ENCODE peak calls at places on chromosome 15, in eight cellular contexts. One of them, this sample, is unnamed. For H3K36me3, the result is how much of the 10 kb centered on the place peaks cover.

GRCh38 chr15:29822100-29822684 is at the start of gene TJP1:
- DNase-seq in colonic mucosa: peak
- DNase-seq in CD8-positive, alpha-beta memory T cell: no peak
- DNase-seq in pancreas: peak
- DNase-seq in WERI-Rb-1: peak
- DNase-seq in GM06990: no peak
- DNase-seq in upper lobe of right lung: peak
- DNase-seq in neuronal stem cell: peak
- DNase-seq in this sample: peak

GRCh38 chr15:99703603-99704443 is 29.4 kb downstream of the LYSMD4 start:
- DNase-seq in colonic mucosa: no peak
- DNase-seq in CD8-positive, alpha-beta memory T cell: no peak
- DNase-seq in pancreas: no peak
- DNase-seq in WERI-Rb-1: no peak
- DNase-seq in GM06990: peak
- DNase-seq in upper lobe of right lung: no peak
- DNase-seq in neuronal stem cell: no peak
- DNase-seq in this sample: no peak

GRCh38 chr15:28955686-28956421 is 70.1 kb downstream of the APBA2 start:
- DNase-seq in colonic mucosa: no peak
- DNase-seq in CD8-positive, alpha-beta memory T cell: no peak
- DNase-seq in pancreas: no peak
- DNase-seq in WERI-Rb-1: no peak
- DNase-seq in GM06990: no peak
- DNase-seq in upper lobe of right lung: no peak
- DNase-seq in neuronal stem cell: no peak
- DNase-seq in this sample: no peak

GRCh38 chr15:88476635-88477038 is 9.1 kb downstream of the MRPS11 start:
- DNase-seq in colonic mucosa: peak
- DNase-seq in CD8-positive, alpha-beta memory T cell: peak
- DNase-seq in pancreas: no peak
- DNase-seq in WERI-Rb-1: peak
- DNase-seq in GM06990: no peak
- DNase-seq in upper lobe of right lung: no peak
- DNase-seq in neuronal stem cell: no peak
- DNase-seq in this sample: no peak

GRCh38 chr15:25709437-25710159 is 153.5 kb downstream of the ATP10A start:
- DNase-seq in colonic mucosa: no peak
- DNase-seq in CD8-positive, alpha-beta memory T cell: no peak
- DNase-seq in pancreas: no peak
- DNase-seq in WERI-Rb-1: no peak
- DNase-seq in GM06990: no peak
- DNase-seq in upper lobe of right lung: peak
- DNase-seq in neuronal stem cell: no peak
- DNase-seq in this sample: no peak

GRCh38 chr15:25055356-25056068 is 100.7 kb downstream of the SNRPN start:
- DNase-seq in colonic mucosa: peak
- DNase-seq in CD8-positive, alpha-beta memory T cell: no peak
- DNase-seq in pancreas: no peak
- DNase-seq in WERI-Rb-1: no peak
- DNase-seq in GM06990: no peak
- DNase-seq in upper lobe of right lung: peak
- DNase-seq in neuronal stem cell: no peak
- DNase-seq in this sample: no peak

GRCh38 chr15:62958528-62958927 is 84.0 kb upstream of the TPM1 start:
- DNase-seq in colonic mucosa: no peak
- DNase-seq in CD8-positive, alpha-beta memory T cell: no peak
- DNase-seq in pancreas: no peak
- DNase-seq in WERI-Rb-1: no peak
- DNase-seq in GM06990: no peak
- DNase-seq in upper lobe of right lung: no peak
- DNase-seq in neuronal stem cell: no peak
- DNase-seq in this sample: peak

GRCh38 chr15:25170781-25171110 is 216.0 kb downstream of the SNRPN start:
- DNase-seq in colonic mucosa: no peak
- DNase-seq in CD8-positive, alpha-beta memory T cell: no peak
- DNase-seq in pancreas: no peak
- DNase-seq in WERI-Rb-1: no peak
- DNase-seq in GM06990: no peak
- DNase-seq in upper lobe of right lung: peak
- DNase-seq in neuronal stem cell: no peak
- DNase-seq in this sample: no peak

GRCh38 chr15:66751579-66751978 is 49.5 kb downstream of the SMAD6 start:
- DNase-seq in colonic mucosa: no peak
- DNase-seq in CD8-positive, alpha-beta memory T cell: peak
- DNase-seq in pancreas: no peak
- DNase-seq in WERI-Rb-1: no peak
- DNase-seq in GM06990: no peak
- DNase-seq in upper lobe of right lung: peak
- DNase-seq in neuronal stem cell: no peak
- DNase-seq in this sample: no peak

GRCh38 chr15:31263751-31264533 is 62.7 kb upstream of the KLF13 start:
- DNase-seq in colonic mucosa: peak
- DNase-seq in CD8-positive, alpha-beta memory T cell: peak
- DNase-seq in pancreas: peak
- DNase-seq in WERI-Rb-1: no peak
- DNase-seq in GM06990: peak
- DNase-seq in upper lobe of right lung: peak
- DNase-seq in neuronal stem cell: no peak
- DNase-seq in this sample: peak

GRCh38 chr15:68228971-68229385 is 550 bp downstream of the CLN6 start:
- DNase-seq in colonic mucosa: no peak
- DNase-seq in CD8-positive, alpha-beta memory T cell: no peak
- DNase-seq in pancreas: no peak
- DNase-seq in WERI-Rb-1: no peak
- DNase-seq in GM06990: no peak
- DNase-seq in upper lobe of right lung: no peak
- DNase-seq in neuronal stem cell: no peak
- DNase-seq in this sample: no peak

GRCh38 chr15:78637776-78638435 is 3.1 kb downstream of the CHRNB4 start:
- DNase-seq in colonic mucosa: no peak
- DNase-seq in CD8-positive, alpha-beta memory T cell: no peak
- DNase-seq in pancreas: no peak
- DNase-seq in WERI-Rb-1: peak
- DNase-seq in GM06990: no peak
- DNase-seq in upper lobe of right lung: peak
- DNase-seq in neuronal stem cell: no peak
- DNase-seq in this sample: no peak

GRCh38 chr15:37767841-37768455 is 166.5 kb upstream of the TMCO5A start:
- DNase-seq in colonic mucosa: no peak
- DNase-seq in CD8-positive, alpha-beta memory T cell: no peak
- DNase-seq in pancreas: no peak
- DNase-seq in WERI-Rb-1: no peak
- DNase-seq in GM06990: no peak
- DNase-seq in upper lobe of right lung: no peak
- DNase-seq in neuronal stem cell: no peak
- DNase-seq in this sample: no peak

GRCh38 chr15:80059786-80060489 is 462 bp downstream of the ZFAND6 start:
- DNase-seq in colonic mucosa: peak
- DNase-seq in CD8-positive, alpha-beta memory T cell: no peak
- DNase-seq in pancreas: peak
- DNase-seq in WERI-Rb-1: peak
- DNase-seq in GM06990: no peak
- DNase-seq in upper lobe of right lung: no peak
- DNase-seq in neuronal stem cell: peak
- DNase-seq in this sample: no peak

GRCh38 chr15:72474912-72475601 is 927 bp downstream of the ARIH1 start:
- DNase-seq in colonic mucosa: peak
- DNase-seq in CD8-positive, alpha-beta memory T cell: peak
- DNase-seq in pancreas: peak
- DNase-seq in WERI-Rb-1: peak
- DNase-seq in GM06990: peak
- DNase-seq in upper lobe of right lung: peak
- DNase-seq in neuronal stem cell: peak
- DNase-seq in this sample: peak

GRCh38 chr15:43434436-43434835 is 58.5 kb downstream of the TP53BP1 start:
- DNase-seq in colonic mucosa: no peak
- DNase-seq in CD8-positive, alpha-beta memory T cell: no peak
- DNase-seq in pancreas: no peak
- DNase-seq in WERI-Rb-1: no peak
- DNase-seq in GM06990: no peak
- DNase-seq in upper lobe of right lung: no peak
- DNase-seq in neuronal stem cell: no peak
- DNase-seq in this sample: no peak

GRCh38 chr15:43441316-43441715 is 51.6 kb downstream of the TP53BP1 start:
- DNase-seq in colonic mucosa: no peak
- DNase-seq in CD8-positive, alpha-beta memory T cell: no peak
- DNase-seq in pancreas: no peak
- DNase-seq in WERI-Rb-1: no peak
- DNase-seq in GM06990: peak
- DNase-seq in upper lobe of right lung: no peak
- DNase-seq in neuronal stem cell: no peak
- DNase-seq in this sample: no peak

GRCh38 chr15:43440721-43441281 is 52.2 kb downstream of the TP53BP1 start:
- DNase-seq in colonic mucosa: peak
- DNase-seq in CD8-positive, alpha-beta memory T cell: peak
- DNase-seq in pancreas: no peak
- DNase-seq in WERI-Rb-1: peak
- DNase-seq in GM06990: peak
- DNase-seq in upper lobe of right lung: no peak
- DNase-seq in neuronal stem cell: peak
- DNase-seq in this sample: no peak

GRCh38 chr15:43436395-43436794 is 56.6 kb downstream of the TP53BP1 start:
- DNase-seq in colonic mucosa: no peak
- DNase-seq in CD8-positive, alpha-beta memory T cell: no peak
- DNase-seq in pancreas: no peak
- DNase-seq in WERI-Rb-1: no peak
- DNase-seq in GM06990: no peak
- DNase-seq in upper lobe of right lung: no peak
- DNase-seq in neuronal stem cell: no peak
- DNase-seq in this sample: no peak

DNA sequence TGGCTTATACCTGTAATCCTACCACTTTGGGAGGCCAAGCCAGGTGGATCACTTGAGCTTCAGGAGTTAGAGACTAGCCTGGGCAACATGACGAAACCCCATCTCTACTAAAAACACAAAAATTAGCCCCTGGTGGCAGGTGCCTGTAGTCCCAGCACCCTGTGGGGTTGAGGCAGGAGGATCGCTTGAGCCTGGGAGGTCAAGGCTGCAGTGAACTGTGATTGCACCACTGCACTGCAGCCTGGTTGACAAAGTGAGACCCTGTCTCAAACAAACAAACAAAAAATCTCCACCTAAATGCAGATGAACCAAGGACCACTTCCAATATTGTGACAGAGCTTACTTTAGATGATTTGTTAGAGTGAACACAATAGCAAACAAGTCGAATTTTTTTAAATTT is 53.7 kb downstream of the TP53BP1 start:
- DNase-seq in colonic mucosa: no peak
- DNase-seq in CD8-positive, alpha-beta memory T cell: no peak
- DNase-seq in pancreas: no peak
- DNase-seq in WERI-Rb-1: no peak
- DNase-seq in GM06990: no peak
- DNase-seq in upper lobe of right lung: no peak
- DNase-seq in neuronal stem cell: no peak
- DNase-seq in this sample: no peak
- H3K36me3 ChIP-seq in colonic mucosa: under half
- H3K36me3 ChIP-seq in CD8-positive, alpha-beta memory T cell: under half
- H3K36me3 ChIP-seq in pancreas: under half
- H3K36me3 ChIP-seq in WERI-Rb-1: half or more
- H3K36me3 ChIP-seq in GM06990: under half
- H3K36me3 ChIP-seq in upper lobe of right lung: under half
- H3K36me3 ChIP-seq in neuronal stem cell: half or more
- H3K36me3 ChIP-seq in this sample: under half

GRCh38 chr15:92929002-92929401 is 28.9 kb downstream of the CHD2 start:
- DNase-seq in colonic mucosa: no peak
- DNase-seq in CD8-positive, alpha-beta memory T cell: no peak
- DNase-seq in pancreas: no peak
- DNase-seq in WERI-Rb-1: no peak
- DNase-seq in GM06990: no peak
- DNase-seq in upper lobe of right lung: no peak
- DNase-seq in neuronal stem cell: no peak
- DNase-seq in this sample: no peak
- H3K36me3 ChIP-seq in colonic mucosa: under half
- H3K36me3 ChIP-seq in CD8-positive, alpha-beta memory T cell: half or more
- H3K36me3 ChIP-seq in pancreas: under half
- H3K36me3 ChIP-seq in WERI-Rb-1: half or more
- H3K36me3 ChIP-seq in GM06990: under half
- H3K36me3 ChIP-seq in upper lobe of right lung: half or more
- H3K36me3 ChIP-seq in neuronal stem cell: half or more
- H3K36me3 ChIP-seq in this sample: half or more

GRCh38 chr15:65275728-65276126 is 11.0 kb downstream of the PARP16 start:
- DNase-seq in colonic mucosa: no peak
- DNase-seq in CD8-positive, alpha-beta memory T cell: no peak
- DNase-seq in pancreas: no peak
- DNase-seq in WERI-Rb-1: peak
- DNase-seq in GM06990: no peak
- DNase-seq in upper lobe of right lung: no peak
- DNase-seq in neuronal stem cell: no peak
- DNase-seq in this sample: no peak

GRCh38 chr15:65278480-65278879 is 8.2 kb downstream of the PARP16 start:
- DNase-seq in colonic mucosa: no peak
- DNase-seq in CD8-positive, alpha-beta memory T cell: no peak
- DNase-seq in pancreas: no peak
- DNase-seq in WERI-Rb-1: no peak
- DNase-seq in GM06990: no peak
- DNase-seq in upper lobe of right lung: no peak
- DNase-seq in neuronal stem cell: no peak
- DNase-seq in this sample: no peak

GRCh38 chr15:65277015-65277414 is 9.7 kb downstream of the PARP16 start:
- DNase-seq in colonic mucosa: no peak
- DNase-seq in CD8-positive, alpha-beta memory T cell: no peak
- DNase-seq in pancreas: no peak
- DNase-seq in WERI-Rb-1: no peak
- DNase-seq in GM06990: no peak
- DNase-seq in upper lobe of right lung: no peak
- DNase-seq in neuronal stem cell: no peak
- DNase-seq in this sample: no peak

DNA sequence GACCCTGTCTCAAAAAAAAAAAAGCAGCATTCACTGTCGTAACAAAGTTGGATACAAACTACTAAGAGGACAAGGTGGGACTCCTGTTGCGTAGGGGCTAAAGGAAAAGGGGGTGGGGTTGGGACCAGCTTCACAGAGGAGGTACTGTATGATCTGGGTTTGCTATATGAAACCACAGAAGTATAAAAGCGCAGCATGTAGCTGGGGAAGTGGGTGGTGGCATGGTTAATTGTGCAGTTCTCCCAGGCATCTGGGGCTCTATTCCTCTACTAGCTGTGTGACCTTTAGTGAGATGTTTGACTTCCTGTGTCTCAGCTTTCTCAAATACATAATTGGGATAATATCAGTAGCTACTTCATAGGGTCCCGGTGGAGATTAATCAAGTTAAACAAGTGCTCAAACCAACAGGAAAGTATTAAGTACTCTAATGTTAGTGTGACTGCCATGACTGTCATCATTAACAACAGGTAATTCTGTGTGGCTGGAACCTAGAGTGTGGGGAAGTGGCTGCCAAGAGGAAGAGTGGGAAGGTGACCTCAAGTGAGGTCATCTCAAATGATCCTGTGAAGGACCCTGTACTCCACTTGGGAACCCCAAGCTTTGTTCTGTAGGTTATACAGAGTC is 11.5 kb downstream of the PARP16 start:
- DNase-seq in colonic mucosa: no peak
- DNase-seq in CD8-positive, alpha-beta memory T cell: peak
- DNase-seq in pancreas: no peak
- DNase-seq in WERI-Rb-1: no peak
- DNase-seq in GM06990: no peak
- DNase-seq in upper lobe of right lung: no peak
- DNase-seq in neuronal stem cell: no peak
- DNase-seq in this sample: no peak
- H3K36me3 ChIP-seq in colonic mucosa: under half
- H3K36me3 ChIP-seq in CD8-positive, alpha-beta memory T cell: under half
- H3K36me3 ChIP-seq in pancreas: under half
- H3K36me3 ChIP-seq in WERI-Rb-1: under half
- H3K36me3 ChIP-seq in GM06990: under half
- H3K36me3 ChIP-seq in upper lobe of right lung: under half
- H3K36me3 ChIP-seq in neuronal stem cell: under half
- H3K36me3 ChIP-seq in this sample: under half

GRCh38 chr15:52609593-52609992 is 40.8 kb upstream of the ARPP19 start:
- DNase-seq in colonic mucosa: no peak
- DNase-seq in CD8-positive, alpha-beta memory T cell: no peak
- DNase-seq in pancreas: no peak
- DNase-seq in WERI-Rb-1: no peak
- DNase-seq in GM06990: no peak
- DNase-seq in upper lobe of right lung: no peak
- DNase-seq in neuronal stem cell: no peak
- DNase-seq in this sample: no peak
- H3K36me3 ChIP-seq in colonic mucosa: under half
- H3K36me3 ChIP-seq in CD8-positive, alpha-beta memory T cell: under half
- H3K36me3 ChIP-seq in pancreas: under half
- H3K36me3 ChIP-seq in WERI-Rb-1: under half
- H3K36me3 ChIP-seq in GM06990: under half
- H3K36me3 ChIP-seq in upper lobe of right lung: half or more
- H3K36me3 ChIP-seq in neuronal stem cell: half or more
- H3K36me3 ChIP-seq in this sample: half or more

This sample was measured in left ventricle myocardium inferior.